ENCODE peak calls at places on chromosome 3, in five cellular contexts. K, C, D, N and T are unnamed samples.

GRCh38 chr3:111081008-111081545 is 9.5 kb downstream of the NECTIN3 start:
- DNase-seq in C (no peak), K (peak; percentile 89), N (no peak), D (no peak), T (no peak)

GRCh38 chr3:37712918-37713819 is 148.5 kb upstream of the CTDSPL start:
- DNase-seq in C (no peak), K (peak; percentile 33), D (peak; percentile 32), N (no peak), T (no peak)

GRCh38 chr3:65030847-65031463 is 343.2 kb upstream of the ADAMTS9 start:
- DNase-seq in C (peak; percentile 26), D (no peak), K (peak; percentile 46), N (no peak), T (no peak)

GRCh38 chr3:10546887-10547286 is 41.5 kb upstream of the ATP2B2 start:
- DNase-seq in C (no peak), D (no peak), K (no peak), N (no peak), T (no peak)

GRCh38 chr3:148737104-148737525 is 39.4 kb downstream of the AGTR1 start:
- DNase-seq in D (no peak), N (no peak), K (peak; percentile 27), C (no peak), T (no peak)

GRCh38 chr3:64449026-64449425 is 223.8 kb upstream of the PRICKLE2 start:
- DNase-seq in C (no peak), D (no peak), N (no peak), K (no peak), T (no peak)

GRCh38 chr3:49600781-49601180 is 46.5 kb downstream of the BSN start:
- DNase-seq in K (peak; percentile 25), N (no peak), D (no peak), C (no peak), T (no peak)

GRCh38 chr3:120111898-120112297 is 17.7 kb upstream of the GSK3B start:
- DNase-seq in D (no peak), N (no peak), K (no peak), C (no peak), T (no peak)

GRCh38 chr3:134600685-134601502 is 49.9 kb downstream of the KY start:
- DNase-seq in K (peak; percentile 55), D (peak; percentile 92), N (peak; percentile 66), C (no peak), T (peak; percentile 22)

GRCh38 chr3:129593230-129593594 is 13.3 kb downstream of the PLXND1 start:
- DNase-seq in D (no peak), C (no peak), K (no peak), N (no peak), T (no peak)

GRCh38 chr3:197811343-197811742 is 20.3 kb downstream of the LRCH3 start:
- DNase-seq in D (no peak), C (peak; percentile 80), K (peak; percentile 97), N (no peak), T (peak; percentile 78)

GRCh38 chr3:180646187-180646790 is 33.0 kb downstream of the CCDC39 start:
- DNase-seq in K (no peak), C (no peak), N (no peak), D (no peak), T (no peak)

GRCh38 chr3:155495387-155495786 is 201.9 kb upstream of the STRIT1 start:
- DNase-seq in K (peak; percentile 6), N (no peak), D (no peak), C (no peak), T (no peak)

GRCh38 chr3:24829632-24830229 is 335.1 kb upstream of the THRB start:
- DNase-seq in C (no peak), K (no peak), D (peak; percentile 72), N (peak; percentile 28), T (no peak)

GRCh38 chr3:53711387-53711786 is 134.8 kb downstream of the CHDH start:
- DNase-seq in K (no peak), C (no peak), D (no peak), N (no peak), T (no peak)

GRCh38 chr3:23175361-23176073 is 27.6 kb upstream of the UBE2E2 start:
- DNase-seq in C (no peak), D (no peak), K (no peak), N (no peak), T (no peak)

GRCh38 chr3:53513556-53514190 is 19.3 kb downstream of the CACNA1D start:
- DNase-seq in K (no peak), C (no peak), N (no peak), D (no peak), T (no peak)

GRCh38 chr3:38988955-38989354 is 62.8 kb downstream of the SCN11A start:
- DNase-seq in K (no peak), N (no peak), D (no peak), C (no peak), T (no peak)

GRCh38 chr3:38990621-38991020 is 61.1 kb downstream of the SCN11A start:
- DNase-seq in K (no peak), D (no peak), C (no peak), N (no peak), T (no peak)

GRCh38 chr3:38989932-38990510 is 61.7 kb downstream of the SCN11A start:
- DNase-seq in C (no peak), K (no peak), D (no peak), N (no peak), T (no peak)

GRCh38 chr3:38996193-38996592 is 55.6 kb downstream of the SCN11A start:
- DNase-seq in D (no peak), K (no peak), N (no peak), C (no peak), T (no peak)

GRCh38 chr3:38992117-38992779 is 59.5 kb downstream of the SCN11A start:
- DNase-seq in C (peak; percentile 53), D (no peak), K (peak; percentile 76), N (no peak), T (no peak)
- TF ChIP-seq CTCF in C (no peak), D (no peak), K (no peak), N (no peak), T (no peak)

GRCh38 chr3:81645248-81645647 is 116.2 kb downstream of the GBE1 start:
- DNase-seq in D (peak; percentile 24), K (no peak), N (no peak), C (no peak), T (no peak)

GRCh38 chr3:81651139-81651538 is 110.3 kb downstream of the GBE1 start:
- DNase-seq in C (no peak), K (no peak), N (no peak), D (no peak), T (no peak)

DNA sequence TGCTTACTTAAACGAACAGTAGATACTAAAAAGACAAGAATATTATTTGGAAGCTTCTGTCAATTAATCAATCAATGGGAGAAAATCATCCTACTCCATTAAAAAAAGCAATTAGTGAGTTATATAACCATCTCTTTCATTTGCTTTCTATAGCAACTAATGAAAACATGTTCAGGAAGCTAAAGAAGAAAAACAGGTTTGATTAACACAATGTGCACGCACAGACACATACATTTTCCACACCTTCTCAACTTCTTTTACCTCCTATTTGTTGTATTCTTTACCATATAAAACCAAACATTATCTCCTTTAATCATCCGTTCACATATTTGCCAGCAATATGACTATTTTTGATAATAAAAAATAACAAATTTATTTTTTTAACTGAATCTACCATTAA is 111.3 kb downstream of the GBE1 start:
- DNase-seq in C (no peak), N (no peak), K (no peak), D (no peak), T (no peak)
- TF ChIP-seq CTCF in C (no peak), N (no peak), K (no peak), D (no peak), T (no peak)

GRCh38 chr3:157354722-157355121 is 81.9 kb upstream of the PTX3 start:
- DNase-seq in D (peak; percentile 55), N (peak; percentile 29), C (no peak), K (no peak), T (no peak)
- TF ChIP-seq CTCF in D (peak; percentile 70), N (no peak), C (peak; percentile 13), K (peak; percentile 51), T (peak; percentile 38)

GRCh38 chr3:79490165-79491028 is 277.4 kb downstream of the ROBO1 start:
- DNase-seq in C (no peak), D (peak; percentile 25), N (peak; percentile 30), K (peak; percentile 54), T (no peak)
- TF ChIP-seq CTCF in C (no peak), D (peak; percentile 24), N (no peak), K (peak; percentile 8), T (peak; percentile 13)

GRCh38 chr3:67241084-67241483 is 243.0 kb downstream of the KBTBD8 start:
- DNase-seq in C (no peak), D (peak; percentile 11), K (no peak), N (no peak), T (no peak)

DNA sequence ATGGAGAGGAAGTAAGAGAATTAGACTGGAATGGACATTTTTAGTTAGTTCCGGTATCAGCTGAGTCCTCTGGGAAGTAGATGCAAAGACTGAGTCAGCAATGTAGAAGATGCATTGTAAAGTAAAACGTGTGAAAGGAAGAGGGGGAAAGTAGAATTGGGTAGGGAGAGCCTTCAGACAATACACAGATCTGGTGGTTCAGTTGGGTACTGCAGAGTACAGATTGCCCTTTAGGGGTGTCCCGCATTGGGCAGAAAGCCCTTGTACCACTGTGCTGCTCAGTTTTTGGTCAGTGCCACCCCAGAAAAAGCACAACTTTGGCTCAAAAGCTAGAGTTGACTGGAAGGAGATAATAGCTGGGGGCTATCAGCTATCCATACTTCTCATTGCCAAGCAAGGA is 247.4 kb downstream of the KBTBD8 start:
- DNase-seq in N (no peak), K (no peak), C (no peak), D (no peak), T (no peak)
- TF ChIP-seq CTCF in N (no peak), K (no peak), C (no peak), D (peak; percentile 8), T (no peak)

GRCh38 chr3:177484926-177485325 is 287.6 kb upstream of the TBL1XR1 start:
- DNase-seq in D (no peak), C (no peak), K (peak; percentile 69), N (no peak), T (no peak)

GRCh38 chr3:177482048-177482741 is 284.9 kb upstream of the TBL1XR1 start:
- DNase-seq in N (no peak), D (no peak), K (peak; percentile 46), C (no peak), T (no peak)

GRCh38 chr3:177484206-177484605 is 286.9 kb upstream of the TBL1XR1 start:
- DNase-seq in D (no peak), C (no peak), K (peak; percentile 46), N (no peak), T (no peak)

GRCh38 chr3:177481329-177481728 is 284.0 kb upstream of the TBL1XR1 start:
- DNase-seq in C (no peak), N (no peak), K (no peak), D (peak; percentile 30), T (no peak)

GRCh38 chr3:177483182-177483967 is 286.1 kb upstream of the TBL1XR1 start:
- DNase-seq in C (no peak), D (peak; percentile 49), N (peak; percentile 24), K (no peak), T (no peak)
- TF ChIP-seq CTCF in C (no peak), D (peak; percentile 45), N (no peak), K (no peak), T (no peak)

GRCh38 chr3:114450008-114450596 is 156.3 kb downstream of the TIGIT start:
- DNase-seq in D (no peak), K (no peak), N (no peak), C (no peak), T (no peak)
- TF ChIP-seq CTCF in D (no peak), K (peak; percentile 14), N (no peak), C (no peak), T (no peak)